ENCODE peak calls at places on chromosome 14, in five cellular contexts. One of them, this sample, is unnamed.

GRCh38 chr14:64717870-64718269 is 13.6 kb downstream of the PLEKHG3 start:
- DNase-seq in HuH-7.5: no peak
- DNase-seq in choroid plexus epithelial cell: no peak
- DNase-seq in D721Med: no peak
- DNase-seq in GM04504: no peak
- DNase-seq in this sample: no peak

GRCh38 chr14:44657688-44658388 is 150.8 kb upstream of the FSCB start:
- DNase-seq in GM04504: no peak
- DNase-seq in HuH-7.5: peak; percentile 9
- DNase-seq in D721Med: no peak
- DNase-seq in choroid plexus epithelial cell: peak; percentile 1
- DNase-seq in this sample: peak; percentile 14

GRCh38 chr14:97491697-97492096 is 694.5 kb downstream of the VRK1 start:
- DNase-seq in HuH-7.5: no peak
- DNase-seq in choroid plexus epithelial cell: no peak
- DNase-seq in GM04504: no peak
- DNase-seq in D721Med: no peak
- DNase-seq in this sample: no peak

GRCh38 chr14:93040443-93040842 is 75.3 kb downstream of the ITPK1 start:
- DNase-seq in HuH-7.5: no peak
- DNase-seq in GM04504: no peak
- DNase-seq in choroid plexus epithelial cell: no peak
- DNase-seq in D721Med: no peak
- DNase-seq in this sample: no peak

GRCh38 chr14:22850944-22851790 is 14.8 kb downstream of the MMP14 start:
- DNase-seq in D721Med: no peak
- DNase-seq in GM04504: peak; percentile 95
- DNase-seq in choroid plexus epithelial cell: peak; percentile 96
- DNase-seq in HuH-7.5: no peak
- DNase-seq in this sample: peak; percentile 90

GRCh38 chr14:90193925-90194324 is 62.4 kb upstream of the PSMC1 start:
- DNase-seq in D721Med: no peak
- DNase-seq in HuH-7.5: no peak
- DNase-seq in choroid plexus epithelial cell: peak; percentile 2
- DNase-seq in GM04504: no peak
- DNase-seq in this sample: no peak

GRCh38 chr14:95164506-95164905 is 7.2 kb upstream of the DICER1 start:
- DNase-seq in GM04504: no peak
- DNase-seq in D721Med: no peak
- DNase-seq in choroid plexus epithelial cell: no peak
- DNase-seq in HuH-7.5: no peak
- DNase-seq in this sample: no peak

GRCh38 chr14:94599656-94600004 is 12.6 kb upstream of the SERPINA3 start:
- DNase-seq in choroid plexus epithelial cell: peak; percentile 43
- DNase-seq in GM04504: no peak
- DNase-seq in HuH-7.5: no peak
- DNase-seq in D721Med: no peak
- DNase-seq in this sample: no peak

GRCh38 chr14:90419200-90419599 is 22.4 kb downstream of the CALM1 start:
- DNase-seq in GM04504: peak; percentile 85
- DNase-seq in HuH-7.5: no peak
- DNase-seq in choroid plexus epithelial cell: peak; percentile 91
- DNase-seq in D721Med: no peak
- DNase-seq in this sample: peak; percentile 83

GRCh38 chr14:79091381-79091963 is 921.3 kb downstream of the NRXN3 start:
- DNase-seq in GM04504: no peak
- DNase-seq in D721Med: no peak
- DNase-seq in HuH-7.5: no peak
- DNase-seq in choroid plexus epithelial cell: peak; percentile 4
- DNase-seq in this sample: no peak

GRCh38 chr14:24701031-24701430 is 67.0 kb upstream of the GZMB start:
- DNase-seq in HuH-7.5: no peak
- DNase-seq in choroid plexus epithelial cell: no peak
- DNase-seq in D721Med: no peak
- DNase-seq in GM04504: no peak
- DNase-seq in this sample: no peak

GRCh38 chr14:97353102-97353501 is 555.9 kb downstream of the VRK1 start:
- DNase-seq in GM04504: no peak
- DNase-seq in D721Med: no peak
- DNase-seq in HuH-7.5: no peak
- DNase-seq in choroid plexus epithelial cell: no peak
- DNase-seq in this sample: no peak

GRCh38 chr14:105494606-105494929 is 3.5 kb downstream of the TEDC1 start:
- DNase-seq in choroid plexus epithelial cell: no peak
- DNase-seq in HuH-7.5: no peak
- DNase-seq in D721Med: no peak
- DNase-seq in GM04504: no peak
- DNase-seq in this sample: no peak

GRCh38 chr14:23379331-23380196 is 2.7 kb downstream of the CMTM5 start:
- DNase-seq in HuH-7.5: peak; percentile 89
- DNase-seq in choroid plexus epithelial cell: peak; percentile 54
- DNase-seq in D721Med: peak; percentile 84
- DNase-seq in GM04504: no peak
- DNase-seq in this sample: peak; percentile 43

GRCh38 chr14:23559010-23559920 is 3.2 kb downstream of the THTPA start:
- DNase-seq in D721Med: no peak
- DNase-seq in HuH-7.5: peak; percentile 69
- DNase-seq in choroid plexus epithelial cell: peak; percentile 73
- DNase-seq in GM04504: no peak
- DNase-seq in this sample: peak; percentile 49

GRCh38 chr14:39107624-39108023 is 4.6 kb upstream of the SEC23A start:
- DNase-seq in HuH-7.5: peak; percentile 47
- DNase-seq in GM04504: no peak
- DNase-seq in D721Med: peak; percentile 52
- DNase-seq in choroid plexus epithelial cell: peak; percentile 75
- DNase-seq in this sample: peak; percentile 45

GRCh38 chr14:95021588-95021987 is 135.7 kb downstream of the DICER1 start:
- DNase-seq in D721Med: no peak
- DNase-seq in choroid plexus epithelial cell: no peak
- DNase-seq in GM04504: no peak
- DNase-seq in HuH-7.5: no peak
- DNase-seq in this sample: no peak

GRCh38 chr14:22841311-22841710 is 4.9 kb downstream of the MMP14 start:
- DNase-seq in GM04504: no peak
- DNase-seq in HuH-7.5: no peak
- DNase-seq in D721Med: no peak
- DNase-seq in choroid plexus epithelial cell: no peak
- DNase-seq in this sample: no peak

GRCh38 chr14:72722201-72722785 is 171.6 kb downstream of the DPF3 start:
- DNase-seq in D721Med: no peak
- DNase-seq in HuH-7.5: no peak
- DNase-seq in GM04504: no peak
- DNase-seq in choroid plexus epithelial cell: no peak
- DNase-seq in this sample: no peak

GRCh38 chr14:45114327-45114726 is 20.0 kb downstream of the FKBP3 start:
- DNase-seq in D721Med: no peak
- DNase-seq in HuH-7.5: no peak
- DNase-seq in GM04504: no peak
- DNase-seq in choroid plexus epithelial cell: no peak
- DNase-seq in this sample: no peak

GRCh38 chr14:27750096-27750495 is 1016.5 kb upstream of the FOXG1 start:
- DNase-seq in HuH-7.5: no peak
- DNase-seq in GM04504: no peak
- DNase-seq in choroid plexus epithelial cell: no peak
- DNase-seq in D721Med: no peak
- DNase-seq in this sample: no peak

GRCh38 chr14:21334202-21334906 is 49.5 kb downstream of the SUPT16H start:
- DNase-seq in choroid plexus epithelial cell: no peak
- DNase-seq in D721Med: no peak
- DNase-seq in HuH-7.5: no peak
- DNase-seq in GM04504: no peak
- DNase-seq in this sample: no peak

GRCh38 chr14:86022031-86022629 is 492.2 kb downstream of the FLRT2 start:
- DNase-seq in GM04504: peak; percentile 60
- DNase-seq in HuH-7.5: no peak
- DNase-seq in choroid plexus epithelial cell: peak; percentile 89
- DNase-seq in D721Med: no peak
- DNase-seq in this sample: peak; percentile 57

GRCh38 chr14:60506462-60506984 is 2.4 kb upstream of the SIX6 start:
- DNase-seq in D721Med: no peak
- DNase-seq in GM04504: no peak
- DNase-seq in HuH-7.5: no peak
- DNase-seq in choroid plexus epithelial cell: no peak
- DNase-seq in this sample: no peak

GRCh38 chr14:51978566-51979398 is 10.6 kb upstream of the RTRAF start:
- DNase-seq in choroid plexus epithelial cell: peak; percentile 90
- DNase-seq in GM04504: peak; percentile 61
- DNase-seq in D721Med: peak; percentile 33
- DNase-seq in HuH-7.5: peak; percentile 28
- DNase-seq in this sample: peak; percentile 86

GRCh38 chr14:95126906-95127530 is 30.3 kb downstream of the DICER1 start:
- DNase-seq in HuH-7.5: no peak
- DNase-seq in choroid plexus epithelial cell: no peak
- DNase-seq in GM04504: no peak
- DNase-seq in D721Med: no peak
- DNase-seq in this sample: no peak

GRCh38 chr14:99505089-99505488 is 23.9 kb downstream of the CCNK start:
- DNase-seq in GM04504: no peak
- DNase-seq in D721Med: no peak
- DNase-seq in choroid plexus epithelial cell: no peak
- DNase-seq in HuH-7.5: no peak
- DNase-seq in this sample: no peak

GRCh38 chr14:81132492-81132891 is 88.3 kb downstream of the GTF2A1 start:
- DNase-seq in GM04504: no peak
- DNase-seq in HuH-7.5: no peak
- DNase-seq in D721Med: no peak
- DNase-seq in choroid plexus epithelial cell: no peak
- DNase-seq in this sample: no peak

GRCh38 chr14:50768693-50769092 is 62.3 kb downstream of the NIN start:
- DNase-seq in HuH-7.5: no peak
- DNase-seq in D721Med: no peak
- DNase-seq in GM04504: no peak
- DNase-seq in choroid plexus epithelial cell: peak; percentile 39
- DNase-seq in this sample: peak; percentile 60

GRCh38 chr14:55129086-55129427 is at the start of gene LGALS3:
- DNase-seq in GM04504: peak; percentile 36
- DNase-seq in D721Med: peak; percentile 47
- DNase-seq in choroid plexus epithelial cell: peak; percentile 62
- DNase-seq in HuH-7.5: peak; percentile 79
- DNase-seq in this sample: peak; percentile 69

GRCh38 chr14:52824479-52824878 is 33.1 kb upstream of the GNPNAT1 start:
- DNase-seq in D721Med: no peak
- DNase-seq in GM04504: no peak
- DNase-seq in HuH-7.5: no peak
- DNase-seq in choroid plexus epithelial cell: no peak
- DNase-seq in this sample: peak; percentile 25

GRCh38 chr14:68756071-68756481 is 36.8 kb downstream of the ZFP36L1 start:
- DNase-seq in HuH-7.5: no peak
- DNase-seq in GM04504: peak; percentile 60
- DNase-seq in choroid plexus epithelial cell: no peak
- DNase-seq in D721Med: no peak
- DNase-seq in this sample: peak; percentile 53

GRCh38 chr14:59098377-59098776 is 90.1 kb upstream of the DAAM1 start:
- DNase-seq in HuH-7.5: no peak
- DNase-seq in D721Med: no peak
- DNase-seq in GM04504: peak; percentile 44
- DNase-seq in choroid plexus epithelial cell: peak; percentile 91
- DNase-seq in this sample: peak; percentile 66

GRCh38 chr14:54261283-54261682 is 135.5 kb upstream of the CDKN3 start:
- DNase-seq in choroid plexus epithelial cell: no peak
- DNase-seq in HuH-7.5: no peak
- DNase-seq in D721Med: no peak
- DNase-seq in GM04504: no peak
- DNase-seq in this sample: no peak

GRCh38 chr14:90409209-90409730 is 12.4 kb downstream of the CALM1 start:
- DNase-seq in HuH-7.5: no peak
- DNase-seq in choroid plexus epithelial cell: peak; percentile 95
- DNase-seq in D721Med: no peak
- DNase-seq in GM04504: peak; percentile 85
- DNase-seq in this sample: peak; percentile 91

GRCh38 chr14:100134591-100134990 is 24.9 kb downstream of the DEGS2 start:
- DNase-seq in GM04504: no peak
- DNase-seq in choroid plexus epithelial cell: no peak
- DNase-seq in HuH-7.5: no peak
- DNase-seq in D721Med: no peak
- DNase-seq in this sample: no peak

GRCh38 chr14:85532981-85533820 is 3.3 kb downstream of the FLRT2 start:
- DNase-seq in GM04504: peak; percentile 79
- DNase-seq in choroid plexus epithelial cell: peak; percentile 90
- DNase-seq in D721Med: no peak
- DNase-seq in HuH-7.5: peak; percentile 55
- DNase-seq in this sample: peak; percentile 89

GRCh38 chr14:55794655-55795583 is 214.9 kb downstream of the KTN1 start:
- DNase-seq in HuH-7.5: no peak
- DNase-seq in choroid plexus epithelial cell: peak; percentile 61
- DNase-seq in D721Med: no peak
- DNase-seq in GM04504: no peak
- DNase-seq in this sample: peak; percentile 41

GRCh38 chr14:96039633-96040311 is 610 bp downstream of the C14orf132 start:
- DNase-seq in GM04504: peak; percentile 8
- DNase-seq in choroid plexus epithelial cell: peak; percentile 50
- DNase-seq in D721Med: no peak
- DNase-seq in HuH-7.5: peak; percentile 20
- DNase-seq in this sample: peak; percentile 32

This sample was measured in fibroblast of villous mesenchyme.